ENCODE peak calls at places on chromosomes 4 and X, in six cellular contexts. One of them, this sample, is unnamed.
A peak's percentile ranks its signal among the peaks of the same experiment; 100 is the strongest.

GRCh38 chr4:84401669-84402068 is 97.4 kb downstream of the NKX6-1 start:
- DNase-seq in dorsolateral prefrontal cortex: no peak
- DNase-seq in fibroblast of lung: no peak
- DNase-seq in activated CD8-positive, alpha-beta T cell treated with anti-CD3 and anti-CD28 coated beads for 36 hours: no peak
- DNase-seq in left ventricle myocardium inferior: no peak
- DNase-seq in omental fat pad: no peak
- DNase-seq in this sample: no peak

GRCh38 chrX:109847257-109848187 is 114.5 kb upstream of the ACSL4 start:
- DNase-seq in dorsolateral prefrontal cortex: no peak
- DNase-seq in fibroblast of lung: peak; percentile 93
- DNase-seq in activated CD8-positive, alpha-beta T cell treated with anti-CD3 and anti-CD28 coated beads for 36 hours: peak; percentile 2
- DNase-seq in left ventricle myocardium inferior: no peak
- DNase-seq in omental fat pad: no peak
- DNase-seq in this sample: peak; percentile 56

GRCh38 chrX:149950681-149951080 is 12.4 kb upstream of the EOLA2 start:
- DNase-seq in dorsolateral prefrontal cortex: no peak
- DNase-seq in fibroblast of lung: peak; percentile 72
- DNase-seq in activated CD8-positive, alpha-beta T cell treated with anti-CD3 and anti-CD28 coated beads for 36 hours: peak; percentile 15
- DNase-seq in left ventricle myocardium inferior: no peak
- DNase-seq in omental fat pad: no peak
- DNase-seq in this sample: peak; percentile 19

GRCh38 chr4:156784970-156785369 is 186.6 kb downstream of the PDGFC start:
- DNase-seq in dorsolateral prefrontal cortex: no peak
- DNase-seq in fibroblast of lung: no peak
- DNase-seq in activated CD8-positive, alpha-beta T cell treated with anti-CD3 and anti-CD28 coated beads for 36 hours: no peak
- DNase-seq in left ventricle myocardium inferior: no peak
- DNase-seq in omental fat pad: no peak
- DNase-seq in this sample: no peak

GRCh38 chrX:24956828-24957227 is 58.9 kb downstream of the ARX start:
- DNase-seq in dorsolateral prefrontal cortex: no peak
- DNase-seq in fibroblast of lung: peak; percentile 10
- DNase-seq in activated CD8-positive, alpha-beta T cell treated with anti-CD3 and anti-CD28 coated beads for 36 hours: no peak
- DNase-seq in left ventricle myocardium inferior: no peak
- DNase-seq in omental fat pad: no peak
- DNase-seq in this sample: peak; percentile 39

GRCh38 chr4:86033171-86033570 is 326.7 kb downstream of the MAPK10 start:
- DNase-seq in dorsolateral prefrontal cortex: no peak
- DNase-seq in fibroblast of lung: peak; percentile 88
- DNase-seq in activated CD8-positive, alpha-beta T cell treated with anti-CD3 and anti-CD28 coated beads for 36 hours: no peak
- DNase-seq in left ventricle myocardium inferior: peak; percentile 36
- DNase-seq in omental fat pad: no peak
- DNase-seq in this sample: no peak

GRCh38 chr4:25441519-25442117 is 64.6 kb downstream of the ANAPC4 start:
- DNase-seq in dorsolateral prefrontal cortex: peak; percentile 54
- DNase-seq in fibroblast of lung: peak; percentile 55
- DNase-seq in activated CD8-positive, alpha-beta T cell treated with anti-CD3 and anti-CD28 coated beads for 36 hours: peak; percentile 41
- DNase-seq in left ventricle myocardium inferior: peak; percentile 24
- DNase-seq in omental fat pad: no peak
- DNase-seq in this sample: peak; percentile 41

GRCh38 chr4:161929966-161930365 is 233.8 kb downstream of the FSTL5 start:
- DNase-seq in dorsolateral prefrontal cortex: no peak
- DNase-seq in fibroblast of lung: no peak
- DNase-seq in activated CD8-positive, alpha-beta T cell treated with anti-CD3 and anti-CD28 coated beads for 36 hours: no peak
- DNase-seq in left ventricle myocardium inferior: no peak
- DNase-seq in omental fat pad: no peak
- DNase-seq in this sample: peak; percentile 68

GRCh38 chr4:1011022-1011694 is at the start of gene FGFRL1:
- DNase-seq in dorsolateral prefrontal cortex: peak; percentile 69
- DNase-seq in fibroblast of lung: peak; percentile 85
- DNase-seq in activated CD8-positive, alpha-beta T cell treated with anti-CD3 and anti-CD28 coated beads for 36 hours: peak; percentile 94
- DNase-seq in left ventricle myocardium inferior: peak; percentile 96
- DNase-seq in omental fat pad: peak; percentile 82
- DNase-seq in this sample: peak; percentile 86

GRCh38 chr4:1010522-1011021 is 854 bp upstream of the FGFRL1 start:
- DNase-seq in dorsolateral prefrontal cortex: no peak
- DNase-seq in fibroblast of lung: peak; percentile 83
- DNase-seq in activated CD8-positive, alpha-beta T cell treated with anti-CD3 and anti-CD28 coated beads for 36 hours: peak; percentile 89
- DNase-seq in left ventricle myocardium inferior: peak; percentile 69
- DNase-seq in omental fat pad: peak; percentile 61
- DNase-seq in this sample: peak; percentile 93

GRCh38 chr4:1012031-1012739 is 759 bp downstream of the FGFRL1 start:
- DNase-seq in dorsolateral prefrontal cortex: no peak
- DNase-seq in fibroblast of lung: no peak
- DNase-seq in activated CD8-positive, alpha-beta T cell treated with anti-CD3 and anti-CD28 coated beads for 36 hours: peak; percentile 48
- DNase-seq in left ventricle myocardium inferior: no peak
- DNase-seq in omental fat pad: no peak
- DNase-seq in this sample: peak; percentile 40

GRCh38 chr4:1008840-1009646 is 2.4 kb upstream of the FGFRL1 start:
- DNase-seq in dorsolateral prefrontal cortex: no peak
- DNase-seq in fibroblast of lung: no peak
- DNase-seq in activated CD8-positive, alpha-beta T cell treated with anti-CD3 and anti-CD28 coated beads for 36 hours: peak; percentile 42
- DNase-seq in left ventricle myocardium inferior: peak; percentile 50
- DNase-seq in omental fat pad: no peak
- DNase-seq in this sample: peak; percentile 17

DNA sequence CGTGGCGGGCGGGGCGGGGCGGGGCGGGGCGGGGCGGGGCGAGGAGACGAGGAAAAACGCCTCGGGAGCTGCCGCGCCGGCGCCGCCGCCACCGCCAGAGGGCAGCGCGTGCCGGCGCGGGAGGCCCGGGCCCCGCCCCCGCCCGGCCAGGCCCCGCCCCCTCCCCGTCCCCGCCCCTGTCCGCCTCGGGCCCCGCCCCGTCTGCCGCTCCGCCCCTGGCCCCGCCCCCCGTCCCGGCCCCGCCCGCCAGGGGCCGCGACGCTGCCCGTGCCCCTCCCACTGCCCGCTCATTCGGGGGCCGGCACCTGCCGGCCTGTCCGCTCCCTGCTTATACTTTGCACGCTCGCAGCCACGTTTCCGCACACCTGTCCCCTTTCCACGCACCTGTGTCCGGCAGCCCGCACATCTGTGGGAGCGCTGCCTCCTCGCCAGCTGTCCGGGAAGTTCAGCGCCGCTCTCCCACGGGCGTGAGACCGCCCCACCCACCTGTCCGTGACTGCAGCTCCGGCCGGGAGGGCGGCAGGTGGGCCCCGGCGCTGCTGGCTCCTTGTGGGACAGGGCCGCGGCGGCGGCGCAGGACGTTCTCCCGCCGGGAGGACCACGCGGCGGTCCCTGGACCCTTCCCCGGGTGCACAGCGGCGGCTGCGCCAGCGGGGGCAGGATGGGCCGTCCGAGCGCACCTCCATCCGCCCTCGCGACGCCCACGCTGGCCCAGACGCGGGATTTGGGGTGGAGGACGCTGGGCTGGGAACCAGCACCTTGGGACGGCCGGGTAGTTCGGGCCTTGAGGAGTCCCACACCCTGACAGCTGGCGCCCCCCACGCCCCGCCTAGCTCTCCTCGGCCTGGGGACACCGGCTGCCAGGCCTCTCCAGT is 1.5 kb upstream of the FGFRL1 start:
- DNase-seq in dorsolateral prefrontal cortex: peak; percentile 75
- DNase-seq in fibroblast of lung: peak; percentile 51
- DNase-seq in activated CD8-positive, alpha-beta T cell treated with anti-CD3 and anti-CD28 coated beads for 36 hours: peak; percentile 72
- DNase-seq in left ventricle myocardium inferior: peak; percentile 69
- DNase-seq in omental fat pad: no peak
- DNase-seq in this sample: peak; percentile 38
- TF ChIP-seq CTCF in dorsolateral prefrontal cortex: no peak
- TF ChIP-seq CTCF in fibroblast of lung: no peak
- TF ChIP-seq CTCF in activated CD8-positive, alpha-beta T cell treated with anti-CD3 and anti-CD28 coated beads for 36 hours: peak; percentile 50
- TF ChIP-seq CTCF in left ventricle myocardium inferior: no peak
- TF ChIP-seq CTCF in omental fat pad: no peak
- TF ChIP-seq CTCF in this sample: no peak

DNA sequence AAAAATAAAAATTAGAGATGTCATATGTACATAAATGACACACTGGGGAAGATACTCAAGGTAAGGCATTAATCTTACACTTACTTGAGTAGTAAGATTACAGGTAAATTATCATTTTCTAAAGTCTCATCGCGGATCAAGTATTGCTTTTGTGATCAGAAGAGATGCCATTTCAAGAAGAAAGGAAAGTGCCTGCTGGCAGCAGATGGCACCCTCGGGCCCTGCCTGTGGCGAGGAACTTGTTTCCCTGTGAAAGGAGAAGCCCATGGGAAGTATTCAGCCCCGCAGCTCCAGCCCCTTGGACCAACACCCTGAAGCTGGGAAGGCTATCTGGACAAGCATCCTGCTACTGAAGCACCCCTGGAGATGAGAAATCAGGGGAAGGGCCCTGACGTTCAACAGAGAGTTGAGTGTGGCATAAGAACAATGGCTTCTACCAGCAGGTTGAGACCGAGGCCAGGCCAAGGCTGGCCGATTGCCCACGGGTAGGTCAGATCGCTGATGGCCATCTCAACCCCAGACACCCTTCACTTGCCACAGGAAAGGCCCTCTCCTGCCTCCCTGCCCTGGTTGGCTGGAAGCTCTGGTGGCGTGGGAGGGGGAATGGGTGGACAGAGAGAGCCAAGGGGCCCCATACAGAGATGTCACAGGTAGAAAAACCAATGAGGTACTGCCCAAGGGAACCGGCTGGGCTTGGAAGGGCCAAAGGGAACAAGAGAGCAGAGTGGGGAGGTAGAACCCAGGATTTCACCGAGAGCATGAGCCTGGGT is 18.8 kb upstream of the MXD4 start:
- DNase-seq in dorsolateral prefrontal cortex: no peak
- DNase-seq in fibroblast of lung: no peak
- DNase-seq in activated CD8-positive, alpha-beta T cell treated with anti-CD3 and anti-CD28 coated beads for 36 hours: no peak
- DNase-seq in left ventricle myocardium inferior: no peak
- DNase-seq in omental fat pad: no peak
- DNase-seq in this sample: no peak
- TF ChIP-seq CTCF in dorsolateral prefrontal cortex: peak; percentile 42
- TF ChIP-seq CTCF in fibroblast of lung: no peak
- TF ChIP-seq CTCF in activated CD8-positive, alpha-beta T cell treated with anti-CD3 and anti-CD28 coated beads for 36 hours: no peak
- TF ChIP-seq CTCF in left ventricle myocardium inferior: no peak
- TF ChIP-seq CTCF in omental fat pad: no peak
- TF ChIP-seq CTCF in this sample: peak; percentile 13

DNA sequence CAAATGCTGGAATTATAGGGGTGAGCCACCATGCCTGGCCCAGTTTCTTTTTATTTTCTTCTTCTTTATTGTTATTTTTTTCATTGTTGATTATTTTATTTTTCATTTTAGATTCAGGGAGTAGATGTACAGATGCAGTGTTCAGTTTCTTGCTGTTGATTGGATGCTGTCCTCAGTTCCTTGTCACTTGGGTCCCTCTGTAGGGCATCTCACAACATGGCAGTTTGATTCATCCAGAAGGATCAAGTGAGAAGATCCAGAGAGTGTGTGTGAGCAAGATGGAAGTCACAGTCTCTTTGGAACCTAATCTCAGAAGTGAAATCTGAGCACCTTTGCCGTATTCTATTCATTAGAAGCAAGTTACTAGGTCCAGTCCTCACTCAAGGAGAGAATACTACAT is 20.9 kb downstream of the HMGB3 start:
- DNase-seq in dorsolateral prefrontal cortex: no peak
- DNase-seq in fibroblast of lung: no peak
- DNase-seq in activated CD8-positive, alpha-beta T cell treated with anti-CD3 and anti-CD28 coated beads for 36 hours: no peak
- DNase-seq in left ventricle myocardium inferior: no peak
- DNase-seq in omental fat pad: no peak
- DNase-seq in this sample: no peak
- TF ChIP-seq CTCF in dorsolateral prefrontal cortex: no peak
- TF ChIP-seq CTCF in fibroblast of lung: no peak
- TF ChIP-seq CTCF in activated CD8-positive, alpha-beta T cell treated with anti-CD3 and anti-CD28 coated beads for 36 hours: no peak
- TF ChIP-seq CTCF in left ventricle myocardium inferior: peak; percentile 21
- TF ChIP-seq CTCF in omental fat pad: no peak
- TF ChIP-seq CTCF in this sample: no peak

GRCh38 chr4:77996076-77996475 is 61.0 kb upstream of the FRAS1 start:
- DNase-seq in dorsolateral prefrontal cortex: no peak
- DNase-seq in fibroblast of lung: no peak
- DNase-seq in activated CD8-positive, alpha-beta T cell treated with anti-CD3 and anti-CD28 coated beads for 36 hours: no peak
- DNase-seq in left ventricle myocardium inferior: no peak
- DNase-seq in omental fat pad: no peak
- DNase-seq in this sample: no peak

GRCh38 chr4:77990456-77990855 is 66.7 kb upstream of the FRAS1 start:
- DNase-seq in dorsolateral prefrontal cortex: no peak
- DNase-seq in fibroblast of lung: no peak
- DNase-seq in activated CD8-positive, alpha-beta T cell treated with anti-CD3 and anti-CD28 coated beads for 36 hours: no peak
- DNase-seq in left ventricle myocardium inferior: no peak
- DNase-seq in omental fat pad: no peak
- DNase-seq in this sample: no peak

GRCh38 chr4:77989986-77990385 is 67.1 kb upstream of the FRAS1 start:
- DNase-seq in dorsolateral prefrontal cortex: no peak
- DNase-seq in fibroblast of lung: no peak
- DNase-seq in activated CD8-positive, alpha-beta T cell treated with anti-CD3 and anti-CD28 coated beads for 36 hours: no peak
- DNase-seq in left ventricle myocardium inferior: no peak
- DNase-seq in omental fat pad: no peak
- DNase-seq in this sample: no peak

GRCh38 chr4:77990904-77991358 is 66.2 kb upstream of the FRAS1 start:
- DNase-seq in dorsolateral prefrontal cortex: no peak
- DNase-seq in fibroblast of lung: no peak
- DNase-seq in activated CD8-positive, alpha-beta T cell treated with anti-CD3 and anti-CD28 coated beads for 36 hours: no peak
- DNase-seq in left ventricle myocardium inferior: no peak
- DNase-seq in omental fat pad: no peak
- DNase-seq in this sample: no peak

GRCh38 chr4:77994194-77994721 is 62.9 kb upstream of the FRAS1 start:
- DNase-seq in dorsolateral prefrontal cortex: no peak
- DNase-seq in fibroblast of lung: peak; percentile 71
- DNase-seq in activated CD8-positive, alpha-beta T cell treated with anti-CD3 and anti-CD28 coated beads for 36 hours: peak; percentile 15
- DNase-seq in left ventricle myocardium inferior: no peak
- DNase-seq in omental fat pad: no peak
- DNase-seq in this sample: peak; percentile 47
- TF ChIP-seq CTCF in dorsolateral prefrontal cortex: peak; percentile 52
- TF ChIP-seq CTCF in fibroblast of lung: peak; percentile 69
- TF ChIP-seq CTCF in activated CD8-positive, alpha-beta T cell treated with anti-CD3 and anti-CD28 coated beads for 36 hours: peak; percentile 39
- TF ChIP-seq CTCF in left ventricle myocardium inferior: peak; percentile 69
- TF ChIP-seq CTCF in omental fat pad: no peak
- TF ChIP-seq CTCF in this sample: peak; percentile 73

DNA sequence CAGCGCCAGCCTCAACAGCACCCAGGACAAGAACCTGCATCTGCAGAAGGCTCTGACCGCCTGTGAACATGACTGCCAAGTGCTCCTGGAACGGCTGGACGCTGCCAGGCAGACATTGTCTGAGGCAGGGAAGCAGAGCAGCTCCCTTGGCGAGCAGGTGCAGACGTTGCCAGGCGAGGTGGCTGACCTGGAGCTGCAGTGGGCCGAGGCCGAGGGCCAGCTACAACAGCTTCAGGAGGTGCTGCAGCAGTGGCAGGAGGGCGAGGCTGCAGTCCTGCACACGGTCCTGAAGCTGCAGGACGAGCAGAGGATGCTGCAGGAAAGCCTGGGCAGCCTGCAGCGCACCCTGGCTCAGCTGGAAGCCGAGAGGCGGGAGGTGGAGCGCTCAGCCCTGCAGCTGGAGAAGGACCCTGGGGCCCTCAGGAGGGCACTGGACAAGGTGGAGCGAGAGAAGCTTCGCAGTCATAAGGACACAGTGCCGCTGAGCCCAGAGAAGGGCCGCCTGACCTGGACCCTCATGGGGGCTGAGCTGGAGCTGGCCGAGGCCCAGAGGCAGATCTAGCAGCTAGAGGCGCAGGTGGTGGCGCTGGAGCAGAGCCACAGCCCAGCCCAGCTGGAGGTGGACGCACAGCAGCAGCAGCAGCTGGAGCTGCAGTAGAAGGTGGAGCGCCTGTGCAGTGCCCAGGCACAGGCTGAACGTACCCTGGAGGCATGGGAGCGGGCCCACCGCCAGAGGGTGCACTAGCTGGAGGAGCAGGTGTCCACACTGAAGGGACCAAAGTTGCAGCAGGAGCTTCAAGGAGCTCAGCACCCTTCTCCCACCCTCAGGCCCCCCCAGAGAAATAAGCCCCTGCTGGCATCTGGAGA is 16.4 kb downstream of the SMIM10L2A start:
- DNase-seq in dorsolateral prefrontal cortex: no peak
- DNase-seq in fibroblast of lung: no peak
- DNase-seq in activated CD8-positive, alpha-beta T cell treated with anti-CD3 and anti-CD28 coated beads for 36 hours: no peak
- DNase-seq in left ventricle myocardium inferior: no peak
- DNase-seq in omental fat pad: no peak
- DNase-seq in this sample: no peak
- TF ChIP-seq CTCF in dorsolateral prefrontal cortex: no peak
- TF ChIP-seq CTCF in fibroblast of lung: no peak
- TF ChIP-seq CTCF in activated CD8-positive, alpha-beta T cell treated with anti-CD3 and anti-CD28 coated beads for 36 hours: no peak
- TF ChIP-seq CTCF in left ventricle myocardium inferior: no peak
- TF ChIP-seq CTCF in omental fat pad: no peak
- TF ChIP-seq CTCF in this sample: no peak

This sample was measured in mammary epithelial cell.